ENCODE peak calls at places on chromosomes 11 and 22, in nine cellular contexts. D, C, J, I, N, Q, R, E and F are unnamed samples.

GRCh38 chr22:50531546-50532352 is 1.9 kb upstream of the TYMP start:
- DNase-seq in E (peak; percentile 81), Q (no peak), I (peak; percentile 37), C (peak; percentile 83), D (peak; percentile 88), N (peak; percentile 88), R (no peak), J (peak; percentile 96), F (peak; percentile 89)

GRCh38 chr11:7056828-7057513 is 31.8 kb upstream of the RBMXL2 start:
- DNase-seq in R (no peak), Q (no peak), N (no peak), D (no peak), I (no peak), C (no peak), E (no peak), J (no peak), F (no peak)

GRCh38 chr22:28594076-28594783 is 85.4 kb downstream of the TTC28 start:
- DNase-seq in C (no peak), N (no peak), R (no peak), Q (no peak), I (no peak), E (no peak), J (no peak), D (no peak), F (no peak)

GRCh38 chr11:111462329-111462728 is 49.9 kb downstream of the BTG4 start:
- DNase-seq in D (no peak), N (no peak), J (no peak), I (no peak), E (no peak), C (no peak), Q (no peak), R (no peak), F (no peak)

GRCh38 chr11:117392001-117392690 is 64.5 kb downstream of the CEP164 start:
- DNase-seq in D (no peak), E (no peak), C (no peak), I (no peak), J (peak; percentile 48), N (no peak), Q (no peak), R (no peak), F (no peak)

GRCh38 chr22:46367707-46368191 is 32.2 kb downstream of the TRMU start:
- DNase-seq in E (no peak), I (peak; percentile 34), J (peak; percentile 92), N (peak; percentile 80), Q (peak; percentile 67), R (peak; percentile 16), D (peak; percentile 50), C (peak; percentile 74), F (peak; percentile 69)

GRCh38 chr11:15117751-15118150 is 3.0 kb downstream of the INSC start:
- DNase-seq in R (no peak), I (no peak), E (no peak), Q (no peak), J (no peak), D (no peak), N (no peak), C (no peak), F (no peak)

GRCh38 chr11:39442177-39442576 is 2017.3 kb downstream of the LRRC4C start:
- DNase-seq in E (no peak), C (no peak), D (no peak), N (peak; percentile 42), J (no peak), Q (no peak), R (no peak), I (no peak), F (no peak)

GRCh38 chr11:78660451-78660850 is 85.8 kb upstream of the NARS2 start:
- DNase-seq in N (no peak), D (no peak), R (no peak), E (no peak), C (no peak), Q (no peak), J (no peak), I (no peak), F (no peak)

GRCh38 chr11:45052361-45052760 is 94.1 kb upstream of the PRDM11 start:
- DNase-seq in D (no peak), J (no peak), I (no peak), R (no peak), C (no peak), Q (no peak), E (no peak), N (no peak), F (no peak)

GRCh38 chr11:16895306-16895705 is 118.9 kb downstream of the PLEKHA7 start:
- DNase-seq in J (no peak), N (no peak), D (no peak), C (no peak), I (no peak), E (no peak), R (no peak), Q (no peak), F (no peak)

GRCh38 chr11:57566035-57566504 is 1.4 kb downstream of the UBE2L6 start:
- DNase-seq in R (no peak), N (no peak), I (no peak), C (no peak), Q (peak; percentile 52), D (no peak), J (no peak), E (peak; percentile 44), F (no peak)

GRCh38 chr11:115051938-115052590 is 373.7 kb downstream of the NXPE2 start:
- DNase-seq in N (no peak), I (no peak), R (no peak), D (no peak), C (no peak), Q (no peak), E (no peak), J (no peak), F (no peak)

GRCh38 chr22:24420977-24421343 is 6.4 kb upstream of the ADORA2A start:
- DNase-seq in J (no peak), N (no peak), E (no peak), D (no peak), C (no peak), I (no peak), Q (no peak), R (no peak), F (no peak)

GRCh38 chr11:39294648-39295047 is 2164.8 kb downstream of the LRRC4C start:
- DNase-seq in E (no peak), D (no peak), N (no peak), J (no peak), Q (no peak), I (no peak), C (no peak), R (no peak), F (no peak)

GRCh38 chr22:30422481-30423295 is 2.9 kb upstream of the MTFP1 start:
- DNase-seq in E (peak; percentile 89), I (peak; percentile 93), D (peak; percentile 28), N (peak; percentile 91), J (no peak), R (peak; percentile 34), Q (no peak), C (peak; percentile 73), F (peak; percentile 89)

GRCh38 chr11:63813563-63814382 is 517 bp downstream of the SPINDOC start:
- DNase-seq in I (peak; percentile 68), R (no peak), J (peak; percentile 84), C (peak; percentile 37), E (peak; percentile 47), N (peak; percentile 71), D (peak; percentile 60), Q (peak; percentile 21), F (peak; percentile 61)
- H3K27ac ChIP-seq in I (peak overlapping the region; percentile 64), R (peak overlapping the region; percentile 55), J (peak overlapping the region; percentile 27), C (peak overlapping the region; percentile 74), E (peak overlapping the region; percentile 71), N (peak overlapping the region; percentile 52), D (peak overlapping the region; percentile 77), Q (peak overlapping the region; percentile 47), F (peak overlapping the region; percentile 85)

DNA sequence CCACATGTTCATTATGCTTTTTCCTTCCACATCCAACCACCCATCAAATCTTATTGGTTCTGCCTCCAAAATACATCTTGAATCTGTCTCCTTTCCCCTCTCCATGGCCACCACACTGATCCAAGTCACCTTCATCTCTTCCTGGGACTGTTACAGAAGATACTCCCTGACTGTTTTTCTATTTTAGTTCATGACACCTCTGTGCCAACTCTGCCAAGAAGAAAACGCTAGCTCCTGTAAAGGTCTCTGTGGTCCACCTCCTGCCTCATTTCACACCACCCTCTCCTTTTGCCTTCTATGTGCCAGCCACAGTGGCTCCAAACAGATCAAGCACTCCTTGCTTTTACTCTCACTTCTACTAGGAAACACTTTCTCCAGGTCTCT is 58.9 kb upstream of the CLTCL1 start:
- DNase-seq in N (no peak), I (no peak), C (no peak), R (no peak), Q (no peak), D (no peak), E (no peak), J (no peak), F (no peak)
- H3K36me3 ChIP-seq in N (peaks cover 9% of the 10 kb centered on the region), I (peaks cover 79% of the 10 kb centered on the region), C (peaks cover 30% of the 10 kb centered on the region), R (peaks cover 76% of the 10 kb centered on the region), Q (peaks cover 49% of the 10 kb centered on the region), D (peaks cover 89% of the 10 kb centered on the region), E (peaks cover 100% of the 10 kb centered on the region), J (peaks cover 92% of the 10 kb centered on the region), F (peaks cover 50% of the 10 kb centered on the region)

DNA sequence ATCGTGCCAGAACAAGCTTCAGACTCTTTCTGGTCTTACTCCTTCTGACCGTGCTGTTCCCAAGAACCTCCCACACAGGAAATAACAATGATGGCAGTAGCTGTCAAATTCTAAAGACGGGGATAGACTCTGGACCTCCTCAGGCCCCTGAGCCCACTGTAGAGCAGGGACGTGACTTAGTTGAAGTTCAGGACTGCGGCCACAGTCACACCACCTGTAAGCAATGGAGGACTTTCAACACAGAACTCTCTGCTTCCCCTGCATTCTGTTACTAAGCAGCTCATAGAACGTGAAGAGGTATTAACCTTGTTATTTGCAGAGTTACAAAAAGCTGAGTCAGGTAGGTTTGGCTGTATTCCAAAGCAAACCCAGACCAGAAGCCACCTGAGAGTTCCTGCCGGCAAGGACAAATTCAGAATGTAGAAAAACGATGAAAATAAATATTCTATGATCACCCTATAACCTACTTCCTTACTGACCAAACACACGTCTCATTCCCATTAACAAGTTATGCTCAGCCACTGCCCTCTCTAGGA is 12.7 kb downstream of the TMEM45B start:
- DNase-seq in E (no peak), J (no peak), R (no peak), D (no peak), Q (no peak), I (no peak), N (no peak), C (peak; percentile 67), F (no peak)
- H3K27ac ChIP-seq in E (no peak overlapping the region), J (no peak overlapping the region), R (no peak overlapping the region), D (no peak overlapping the region), Q (no peak overlapping the region), I (no peak overlapping the region), N (no peak overlapping the region), C (no peak overlapping the region), F (no peak overlapping the region)

GRCh38 chr11:68159161-68159560 is 38.0 kb upstream of the CHKA start:
- DNase-seq in R (no peak), C (no peak), E (no peak), I (no peak), Q (no peak), N (no peak), J (no peak), D (no peak), F (no peak)

GRCh38 chr11:68159665-68160064 is 38.5 kb upstream of the CHKA start:
- DNase-seq in Q (no peak), I (no peak), D (no peak), J (no peak), N (no peak), C (no peak), E (no peak), R (no peak), F (no peak)

GRCh38 chr11:68158580-68158979 is 37.4 kb upstream of the CHKA start:
- DNase-seq in J (no peak), R (no peak), N (no peak), Q (no peak), E (no peak), I (no peak), D (no peak), C (no peak), F (no peak)

GRCh38 chr11:68163691-68164090 is 42.5 kb upstream of the CHKA start:
- DNase-seq in I (no peak), D (no peak), N (no peak), R (no peak), J (no peak), E (no peak), Q (no peak), C (no peak), F (no peak)

GRCh38 chr11:68160100-68160695 is 39.0 kb upstream of the CHKA start:
- DNase-seq in J (no peak), I (no peak), E (no peak), D (no peak), Q (no peak), C (no peak), R (no peak), N (no peak), F (no peak)
- H3K36me3 ChIP-seq in J (peaks cover 21% of the 10 kb centered on the region), I (peaks cover 36% of the 10 kb centered on the region), E (peaks cover 61% of the 10 kb centered on the region), D (peaks cover 41% of the 10 kb centered on the region), Q (peaks cover 8% of the 10 kb centered on the region), C (peaks cover 11% of the 10 kb centered on the region), R (peaks cover 18% of the 10 kb centered on the region), N (peaks cover 4% of the 10 kb centered on the region), F (peaks cover 31% of the 10 kb centered on the region)